ENCODE peak calls at places on chromosomes 12 and 14, in seven cellular contexts. One of them, this sample, is unnamed.

GRCh38 chr14:29016050-29016900 is 249.7 kb downstream of the FOXG1 start:
- DNase-seq in fibroblast of lung: peak
- DNase-seq in stimulated activated CD4-positive, alpha-beta T cell treated with anti-CD3 and anti-CD28 coated beads, Interleukin-1b, Interleukin-23, amount 100 ng/mL, for 48 hours: peak
- DNase-seq in effector memory CD8-positive, alpha-beta T cell: no peak
- DNase-seq in ELR: peak
- DNase-seq in SW480: peak
- DNase-seq in T-helper 1 cell: no peak
- DNase-seq in this sample: peak

GRCh38 chr12:25388216-25388615 is 137.5 kb upstream of the KRAS start:
- DNase-seq in fibroblast of lung: peak
- DNase-seq in stimulated activated CD4-positive, alpha-beta T cell treated with anti-CD3 and anti-CD28 coated beads, Interleukin-1b, Interleukin-23, amount 100 ng/mL, for 48 hours: peak
- DNase-seq in effector memory CD8-positive, alpha-beta T cell: peak
- DNase-seq in ELR: peak
- DNase-seq in SW480: peak
- DNase-seq in T-helper 1 cell: no peak
- DNase-seq in this sample: no peak

GRCh38 chr12:18101043-18101442 is 11.1 kb upstream of the RERGL start:
- DNase-seq in fibroblast of lung: no peak
- DNase-seq in stimulated activated CD4-positive, alpha-beta T cell treated with anti-CD3 and anti-CD28 coated beads, Interleukin-1b, Interleukin-23, amount 100 ng/mL, for 48 hours: no peak
- DNase-seq in effector memory CD8-positive, alpha-beta T cell: no peak
- DNase-seq in ELR: no peak
- DNase-seq in SW480: no peak
- DNase-seq in T-helper 1 cell: no peak
- DNase-seq in this sample: no peak

GRCh38 chr12:97940629-97941028 is 478.0 kb downstream of the RMST start:
- DNase-seq in fibroblast of lung: no peak
- DNase-seq in stimulated activated CD4-positive, alpha-beta T cell treated with anti-CD3 and anti-CD28 coated beads, Interleukin-1b, Interleukin-23, amount 100 ng/mL, for 48 hours: no peak
- DNase-seq in effector memory CD8-positive, alpha-beta T cell: no peak
- DNase-seq in ELR: no peak
- DNase-seq in SW480: no peak
- DNase-seq in T-helper 1 cell: no peak
- DNase-seq in this sample: peak

GRCh38 chr14:104975481-104976197 is 2.5 kb downstream of the AHNAK2 start:
- DNase-seq in fibroblast of lung: no peak
- DNase-seq in stimulated activated CD4-positive, alpha-beta T cell treated with anti-CD3 and anti-CD28 coated beads, Interleukin-1b, Interleukin-23, amount 100 ng/mL, for 48 hours: no peak
- DNase-seq in effector memory CD8-positive, alpha-beta T cell: no peak
- DNase-seq in ELR: peak
- DNase-seq in SW480: no peak
- DNase-seq in T-helper 1 cell: no peak
- DNase-seq in this sample: peak

GRCh38 chr12:119415714-119416113 is 81.2 kb downstream of the CCDC60 start:
- DNase-seq in fibroblast of lung: no peak
- DNase-seq in stimulated activated CD4-positive, alpha-beta T cell treated with anti-CD3 and anti-CD28 coated beads, Interleukin-1b, Interleukin-23, amount 100 ng/mL, for 48 hours: no peak
- DNase-seq in effector memory CD8-positive, alpha-beta T cell: no peak
- DNase-seq in ELR: no peak
- DNase-seq in SW480: no peak
- DNase-seq in T-helper 1 cell: no peak
- DNase-seq in this sample: no peak

GRCh38 chr14:53564870-53565269 is 391.8 kb downstream of the BMP4 start:
- DNase-seq in fibroblast of lung: no peak
- DNase-seq in stimulated activated CD4-positive, alpha-beta T cell treated with anti-CD3 and anti-CD28 coated beads, Interleukin-1b, Interleukin-23, amount 100 ng/mL, for 48 hours: no peak
- DNase-seq in effector memory CD8-positive, alpha-beta T cell: no peak
- DNase-seq in ELR: no peak
- DNase-seq in SW480: no peak
- DNase-seq in T-helper 1 cell: no peak
- DNase-seq in this sample: no peak

GRCh38 chr14:69055125-69055524 is 76.0 kb upstream of the ACTN1 start:
- DNase-seq in fibroblast of lung: peak
- DNase-seq in stimulated activated CD4-positive, alpha-beta T cell treated with anti-CD3 and anti-CD28 coated beads, Interleukin-1b, Interleukin-23, amount 100 ng/mL, for 48 hours: no peak
- DNase-seq in effector memory CD8-positive, alpha-beta T cell: no peak
- DNase-seq in ELR: peak
- DNase-seq in SW480: no peak
- DNase-seq in T-helper 1 cell: no peak
- DNase-seq in this sample: no peak

GRCh38 chr14:53620325-53620716 is 336.3 kb downstream of the BMP4 start:
- DNase-seq in fibroblast of lung: peak
- DNase-seq in stimulated activated CD4-positive, alpha-beta T cell treated with anti-CD3 and anti-CD28 coated beads, Interleukin-1b, Interleukin-23, amount 100 ng/mL, for 48 hours: no peak
- DNase-seq in effector memory CD8-positive, alpha-beta T cell: no peak
- DNase-seq in ELR: no peak
- DNase-seq in SW480: no peak
- DNase-seq in T-helper 1 cell: no peak
- DNase-seq in this sample: no peak

GRCh38 chr12:63045020-63045860 is 105.8 kb downstream of the AVPR1A start:
- DNase-seq in fibroblast of lung: peak
- DNase-seq in stimulated activated CD4-positive, alpha-beta T cell treated with anti-CD3 and anti-CD28 coated beads, Interleukin-1b, Interleukin-23, amount 100 ng/mL, for 48 hours: no peak
- DNase-seq in effector memory CD8-positive, alpha-beta T cell: no peak
- DNase-seq in ELR: peak
- DNase-seq in SW480: no peak
- DNase-seq in T-helper 1 cell: no peak
- DNase-seq in this sample: no peak

GRCh38 chr12:5768171-5768879 is 176.7 kb downstream of the ANO2 start:
- DNase-seq in fibroblast of lung: no peak
- DNase-seq in stimulated activated CD4-positive, alpha-beta T cell treated with anti-CD3 and anti-CD28 coated beads, Interleukin-1b, Interleukin-23, amount 100 ng/mL, for 48 hours: no peak
- DNase-seq in effector memory CD8-positive, alpha-beta T cell: no peak
- DNase-seq in ELR: no peak
- DNase-seq in SW480: no peak
- DNase-seq in T-helper 1 cell: no peak
- DNase-seq in this sample: no peak

GRCh38 chr14:78005325-78005724 is 164.8 kb upstream of the NRXN3 start:
- DNase-seq in fibroblast of lung: peak
- DNase-seq in stimulated activated CD4-positive, alpha-beta T cell treated with anti-CD3 and anti-CD28 coated beads, Interleukin-1b, Interleukin-23, amount 100 ng/mL, for 48 hours: no peak
- DNase-seq in effector memory CD8-positive, alpha-beta T cell: no peak
- DNase-seq in ELR: peak
- DNase-seq in SW480: peak
- DNase-seq in T-helper 1 cell: no peak
- DNase-seq in this sample: peak

GRCh38 chr12:64091186-64091585 is 130.9 kb downstream of the KICS2 start:
- DNase-seq in fibroblast of lung: no peak
- DNase-seq in stimulated activated CD4-positive, alpha-beta T cell treated with anti-CD3 and anti-CD28 coated beads, Interleukin-1b, Interleukin-23, amount 100 ng/mL, for 48 hours: no peak
- DNase-seq in effector memory CD8-positive, alpha-beta T cell: no peak
- DNase-seq in ELR: no peak
- DNase-seq in SW480: no peak
- DNase-seq in T-helper 1 cell: no peak
- DNase-seq in this sample: peak

GRCh38 chr14:24162083-24162482 is 1.0 kb downstream of the IRF9 start:
- DNase-seq in fibroblast of lung: peak
- DNase-seq in stimulated activated CD4-positive, alpha-beta T cell treated with anti-CD3 and anti-CD28 coated beads, Interleukin-1b, Interleukin-23, amount 100 ng/mL, for 48 hours: peak
- DNase-seq in effector memory CD8-positive, alpha-beta T cell: no peak
- DNase-seq in ELR: no peak
- DNase-seq in SW480: no peak
- DNase-seq in T-helper 1 cell: no peak
- DNase-seq in this sample: no peak

GRCh38 chr12:123457980-123458779 is at the start of gene SNRNP35:
- DNase-seq in fibroblast of lung: peak
- DNase-seq in stimulated activated CD4-positive, alpha-beta T cell treated with anti-CD3 and anti-CD28 coated beads, Interleukin-1b, Interleukin-23, amount 100 ng/mL, for 48 hours: peak
- DNase-seq in effector memory CD8-positive, alpha-beta T cell: peak
- DNase-seq in ELR: peak
- DNase-seq in SW480: peak
- DNase-seq in T-helper 1 cell: peak
- DNase-seq in this sample: peak

GRCh38 chr12:117032593-117033381 is 66.4 kb downstream of the TESC start:
- DNase-seq in fibroblast of lung: peak
- DNase-seq in stimulated activated CD4-positive, alpha-beta T cell treated with anti-CD3 and anti-CD28 coated beads, Interleukin-1b, Interleukin-23, amount 100 ng/mL, for 48 hours: no peak
- DNase-seq in effector memory CD8-positive, alpha-beta T cell: no peak
- DNase-seq in ELR: peak
- DNase-seq in SW480: no peak
- DNase-seq in T-helper 1 cell: no peak
- DNase-seq in this sample: no peak

GRCh38 chr12:20451759-20452158 is 83.4 kb downstream of the PDE3A start:
- DNase-seq in fibroblast of lung: peak
- DNase-seq in stimulated activated CD4-positive, alpha-beta T cell treated with anti-CD3 and anti-CD28 coated beads, Interleukin-1b, Interleukin-23, amount 100 ng/mL, for 48 hours: no peak
- DNase-seq in effector memory CD8-positive, alpha-beta T cell: no peak
- DNase-seq in ELR: peak
- DNase-seq in SW480: peak
- DNase-seq in T-helper 1 cell: no peak
- DNase-seq in this sample: no peak

GRCh38 chr14:22485178-22485577 is 103.8 kb downstream of the DAD1 start:
- DNase-seq in fibroblast of lung: peak
- DNase-seq in stimulated activated CD4-positive, alpha-beta T cell treated with anti-CD3 and anti-CD28 coated beads, Interleukin-1b, Interleukin-23, amount 100 ng/mL, for 48 hours: no peak
- DNase-seq in effector memory CD8-positive, alpha-beta T cell: no peak
- DNase-seq in ELR: no peak
- DNase-seq in SW480: no peak
- DNase-seq in T-helper 1 cell: no peak
- DNase-seq in this sample: no peak

GRCh38 chr14:64217747-64218146 is 76.4 kb downstream of the ESR2 start:
- DNase-seq in fibroblast of lung: no peak
- DNase-seq in stimulated activated CD4-positive, alpha-beta T cell treated with anti-CD3 and anti-CD28 coated beads, Interleukin-1b, Interleukin-23, amount 100 ng/mL, for 48 hours: no peak
- DNase-seq in effector memory CD8-positive, alpha-beta T cell: no peak
- DNase-seq in ELR: no peak
- DNase-seq in SW480: no peak
- DNase-seq in T-helper 1 cell: no peak
- DNase-seq in this sample: no peak

GRCh38 chr12:88247241-88247643 is 105.1 kb downstream of the TMTC3 start:
- DNase-seq in fibroblast of lung: peak
- DNase-seq in stimulated activated CD4-positive, alpha-beta T cell treated with anti-CD3 and anti-CD28 coated beads, Interleukin-1b, Interleukin-23, amount 100 ng/mL, for 48 hours: no peak
- DNase-seq in effector memory CD8-positive, alpha-beta T cell: no peak
- DNase-seq in ELR: peak
- DNase-seq in SW480: no peak
- DNase-seq in T-helper 1 cell: no peak
- DNase-seq in this sample: no peak

GRCh38 chr12:98671459-98671858 is 26.4 kb downstream of the APAF1 start:
- DNase-seq in fibroblast of lung: no peak
- DNase-seq in stimulated activated CD4-positive, alpha-beta T cell treated with anti-CD3 and anti-CD28 coated beads, Interleukin-1b, Interleukin-23, amount 100 ng/mL, for 48 hours: no peak
- DNase-seq in effector memory CD8-positive, alpha-beta T cell: no peak
- DNase-seq in ELR: no peak
- DNase-seq in SW480: no peak
- DNase-seq in T-helper 1 cell: no peak
- DNase-seq in this sample: no peak

GRCh38 chr14:67241416-67242362 is at the start of gene PALS1:
- DNase-seq in fibroblast of lung: peak
- DNase-seq in stimulated activated CD4-positive, alpha-beta T cell treated with anti-CD3 and anti-CD28 coated beads, Interleukin-1b, Interleukin-23, amount 100 ng/mL, for 48 hours: peak
- DNase-seq in effector memory CD8-positive, alpha-beta T cell: no peak
- DNase-seq in ELR: peak
- DNase-seq in SW480: peak
- DNase-seq in T-helper 1 cell: no peak
- DNase-seq in this sample: peak

GRCh38 chr14:93369393-93370266 is 22.6 kb downstream of the COX8C start:
- DNase-seq in fibroblast of lung: no peak
- DNase-seq in stimulated activated CD4-positive, alpha-beta T cell treated with anti-CD3 and anti-CD28 coated beads, Interleukin-1b, Interleukin-23, amount 100 ng/mL, for 48 hours: no peak
- DNase-seq in effector memory CD8-positive, alpha-beta T cell: no peak
- DNase-seq in ELR: no peak
- DNase-seq in SW480: no peak
- DNase-seq in T-helper 1 cell: no peak
- DNase-seq in this sample: no peak